ENCODE peak calls at places on chromosomes 1 and 21, in four cellular contexts. One of them, this sample, is unnamed.

GRCh38 chr1:25232866-25233784 is 823 bp upstream of the SYF2 start:
- DNase-seq in IMR-90: peak
- DNase-seq in Karpas-422: peak
- DNase-seq in H9: peak
- DNase-seq in this sample: peak

GRCh38 chr21:18744840-18745239 is 341.3 kb upstream of the TMPRSS15 start:
- DNase-seq in IMR-90: no peak
- DNase-seq in Karpas-422: no peak
- DNase-seq in H9: no peak
- DNase-seq in this sample: no peak

GRCh38 chr1:231383159-231383855 is 38.8 kb downstream of the EGLN1 start:
- DNase-seq in IMR-90: no peak
- DNase-seq in Karpas-422: no peak
- DNase-seq in H9: no peak
- DNase-seq in this sample: no peak

GRCh38 chr1:164735315-164736052 is 176.5 kb downstream of the PBX1 start:
- DNase-seq in IMR-90: peak
- DNase-seq in Karpas-422: no peak
- DNase-seq in H9: no peak
- DNase-seq in this sample: no peak

GRCh38 chr1:4016351-4017130 is 116.5 kb upstream of the C1orf174 start:
- DNase-seq in IMR-90: no peak
- DNase-seq in Karpas-422: peak
- DNase-seq in H9: peak
- DNase-seq in this sample: no peak

GRCh38 chr1:19926296-19927129 is 3.1 kb upstream of the PLA2G2E start:
- DNase-seq in IMR-90: no peak
- DNase-seq in Karpas-422: no peak
- DNase-seq in H9: no peak
- DNase-seq in this sample: no peak

GRCh38 chr1:171251741-171252300 is 3.5 kb downstream of the FMO1 start:
- DNase-seq in IMR-90: peak
- DNase-seq in Karpas-422: no peak
- DNase-seq in H9: no peak
- DNase-seq in this sample: no peak

GRCh38 chr1:43004587-43005459 is 46.2 kb upstream of the SLC2A1 start:
- DNase-seq in IMR-90: no peak
- DNase-seq in Karpas-422: no peak
- DNase-seq in H9: no peak
- DNase-seq in this sample: no peak

GRCh38 chr1:222634180-222635013 is 16.5 kb downstream of the MIA3 start:
- DNase-seq in IMR-90: peak
- DNase-seq in Karpas-422: peak
- DNase-seq in H9: peak
- DNase-seq in this sample: peak

GRCh38 chr1:193087893-193088292 is 17.3 kb downstream of the GLRX2 start:
- DNase-seq in IMR-90: no peak
- DNase-seq in Karpas-422: no peak
- DNase-seq in H9: no peak
- DNase-seq in this sample: no peak

GRCh38 chr1:33382651-33383415 is 48.1 kb downstream of the PHC2 start:
- DNase-seq in IMR-90: no peak
- DNase-seq in Karpas-422: no peak
- DNase-seq in H9: no peak
- DNase-seq in this sample: no peak

GRCh38 chr21:46189959-46190490 is 5.8 kb upstream of the SPATC1L start:
- DNase-seq in IMR-90: no peak
- DNase-seq in Karpas-422: no peak
- DNase-seq in H9: no peak
- DNase-seq in this sample: no peak

GRCh38 chr1:37233606-37234005 is 199.3 kb upstream of the GRIK3 start:
- DNase-seq in IMR-90: no peak
- DNase-seq in Karpas-422: no peak
- DNase-seq in H9: no peak
- DNase-seq in this sample: no peak

GRCh38 chr1:31371560-31371959 is 1.3 kb downstream of the FABP3 start:
- DNase-seq in IMR-90: no peak
- DNase-seq in Karpas-422: no peak
- DNase-seq in H9: no peak
- DNase-seq in this sample: no peak

GRCh38 chr1:206808615-206809014 is 36.3 kb upstream of the IL10 start:
- DNase-seq in IMR-90: peak
- DNase-seq in Karpas-422: peak
- DNase-seq in H9: peak
- DNase-seq in this sample: peak

GRCh38 chr1:13707211-13707610 is 7.2 kb downstream of the PRDM2 start:
- DNase-seq in IMR-90: peak
- DNase-seq in Karpas-422: no peak
- DNase-seq in H9: no peak
- DNase-seq in this sample: no peak

GRCh38 chr1:32221980-32222751 is at the start of the genes EIF3I and TMEM234:
- DNase-seq in IMR-90: peak
- DNase-seq in Karpas-422: peak
- DNase-seq in H9: peak
- DNase-seq in this sample: peak

GRCh38 chr1:23369335-23370013 is at the start of gene ZNF436:
- DNase-seq in IMR-90: peak
- DNase-seq in Karpas-422: peak
- DNase-seq in H9: no peak
- DNase-seq in this sample: peak

GRCh38 chr21:31630062-31630711 is 29.3 kb upstream of the SOD1 start:
- DNase-seq in IMR-90: peak
- DNase-seq in Karpas-422: no peak
- DNase-seq in H9: no peak
- DNase-seq in this sample: no peak

GRCh38 chr1:185207980-185208602 is 51.1 kb downstream of the SWT1 start:
- DNase-seq in IMR-90: peak
- DNase-seq in Karpas-422: no peak
- DNase-seq in H9: no peak
- DNase-seq in this sample: no peak

GRCh38 chr1:195738971-195739650 is 869.1 kb downstream of the KCNT2 start:
- DNase-seq in IMR-90: peak
- DNase-seq in Karpas-422: no peak
- DNase-seq in H9: no peak
- DNase-seq in this sample: no peak

GRCh38 chr1:70911861-70912260 is 135.8 kb downstream of the PTGER3 start:
- DNase-seq in IMR-90: no peak
- DNase-seq in Karpas-422: no peak
- DNase-seq in H9: no peak
- DNase-seq in this sample: no peak

GRCh38 chr1:85581138-85581801 is 709 bp downstream of the CCN1 start:
- DNase-seq in IMR-90: peak
- DNase-seq in Karpas-422: no peak
- DNase-seq in H9: peak
- DNase-seq in this sample: no peak

GRCh38 chr1:116493484-116494350 is 77.1 kb downstream of the CD58 start:
- DNase-seq in IMR-90: no peak
- DNase-seq in Karpas-422: no peak
- DNase-seq in H9: no peak
- DNase-seq in this sample: no peak

GRCh38 chr1:210646258-210646616 is 317.5 kb downstream of the HHAT start:
- DNase-seq in IMR-90: no peak
- DNase-seq in Karpas-422: no peak
- DNase-seq in H9: no peak
- DNase-seq in this sample: no peak

GRCh38 chr1:166882893-166883292 is 6.8 kb upstream of the TADA1 start:
- DNase-seq in IMR-90: no peak
- DNase-seq in Karpas-422: no peak
- DNase-seq in H9: no peak
- DNase-seq in this sample: no peak

GRCh38 chr1:108012553-108012952 is 47.6 kb upstream of the VAV3 start:
- DNase-seq in IMR-90: no peak
- DNase-seq in Karpas-422: no peak
- DNase-seq in H9: no peak
- DNase-seq in this sample: no peak

GRCh38 chr1:213231795-213232231 is 180.8 kb downstream of the RPS6KC1 start:
- DNase-seq in IMR-90: peak
- DNase-seq in Karpas-422: no peak
- DNase-seq in H9: peak
- DNase-seq in this sample: no peak

GRCh38 chr1:109802901-109803561 is 39.3 kb upstream of the EPS8L3 start:
- DNase-seq in IMR-90: no peak
- DNase-seq in Karpas-422: no peak
- DNase-seq in H9: peak
- DNase-seq in this sample: no peak

GRCh38 chr1:93815738-93816110 is 63.3 kb downstream of the DNTTIP2 start:
- DNase-seq in IMR-90: no peak
- DNase-seq in Karpas-422: no peak
- DNase-seq in H9: no peak
- DNase-seq in this sample: no peak

GRCh38 chr1:25245809-25246599 is 1.2 kb downstream of the RSRP1 start:
- DNase-seq in IMR-90: peak
- DNase-seq in Karpas-422: no peak
- DNase-seq in H9: no peak
- DNase-seq in this sample: no peak

GRCh38 chr1:157411064-157411463 is 141.3 kb downstream of the FCRL5 start:
- DNase-seq in IMR-90: no peak
- DNase-seq in Karpas-422: no peak
- DNase-seq in H9: no peak
- DNase-seq in this sample: no peak

GRCh38 chr1:157409927-157410326 is 142.4 kb downstream of the FCRL5 start:
- DNase-seq in IMR-90: no peak
- DNase-seq in Karpas-422: no peak
- DNase-seq in H9: no peak
- DNase-seq in this sample: no peak

GRCh38 chr1:157410457-157410856 is 141.9 kb downstream of the FCRL5 start:
- DNase-seq in IMR-90: no peak
- DNase-seq in Karpas-422: no peak
- DNase-seq in H9: no peak
- DNase-seq in this sample: no peak

GRCh38 chr1:157412308-157412707 is 140.0 kb downstream of the FCRL5 start:
- DNase-seq in IMR-90: no peak
- DNase-seq in Karpas-422: no peak
- DNase-seq in H9: no peak
- DNase-seq in this sample: no peak

DNA sequence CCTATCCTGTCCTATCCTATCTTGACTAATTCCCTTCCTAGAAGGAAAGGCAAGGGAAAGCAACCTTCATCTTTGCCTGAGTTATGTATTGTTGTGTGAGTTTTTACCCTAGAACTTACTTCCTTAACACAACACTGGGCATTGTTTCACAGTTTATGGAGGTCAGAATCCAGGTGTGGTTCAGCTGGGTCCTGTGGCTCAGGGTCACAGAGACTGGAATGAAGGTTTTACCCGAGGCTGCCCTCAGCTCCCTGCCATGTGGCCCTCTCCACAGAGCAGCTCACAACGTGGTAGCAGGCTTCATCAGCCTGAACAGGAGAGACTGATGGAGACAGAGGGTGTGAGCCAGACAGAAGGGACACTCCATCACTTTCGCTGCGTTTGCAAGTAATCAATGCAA is 140.5 kb downstream of the FCRL5 start:
- DNase-seq in IMR-90: no peak
- DNase-seq in Karpas-422: no peak
- DNase-seq in H9: no peak
- DNase-seq in this sample: no peak
- H3K9ac ChIP-seq in IMR-90: no peak
- H3K9ac ChIP-seq in Karpas-422: no peak
- H3K9ac ChIP-seq in H9: no peak
- H3K9ac ChIP-seq in this sample: no peak

GRCh38 chr1:203447147-203447546 is 28.5 kb upstream of the PRELP start:
- DNase-seq in IMR-90: no peak
- DNase-seq in Karpas-422: no peak
- DNase-seq in H9: no peak
- DNase-seq in this sample: no peak
- H3K27ac ChIP-seq in IMR-90: no peak
- H3K27ac ChIP-seq in Karpas-422: no peak
- H3K27ac ChIP-seq in H9: no peak
- H3K27ac ChIP-seq in this sample: no peak

DNA sequence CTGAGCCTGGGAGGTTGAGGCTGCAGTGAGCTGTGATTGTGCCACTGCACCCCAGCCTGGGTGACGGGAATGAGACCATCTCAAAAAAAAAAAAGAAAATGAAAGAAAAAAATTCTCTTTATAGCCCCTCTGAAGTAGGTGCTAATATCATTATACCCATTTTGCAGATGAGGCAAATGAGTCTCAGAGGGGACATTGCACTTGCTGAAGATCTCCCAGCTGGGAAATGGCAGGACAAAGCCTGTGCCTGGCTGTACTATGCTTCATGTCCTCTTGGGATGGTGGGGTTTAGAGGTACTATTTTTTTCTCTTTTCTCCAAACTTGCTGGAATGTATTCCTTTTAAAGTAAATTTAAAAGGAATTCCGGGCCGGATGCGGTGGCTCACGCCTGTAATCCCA is 1.6 kb downstream of the SMPDL3B start:
- DNase-seq in IMR-90: no peak
- DNase-seq in Karpas-422: no peak
- DNase-seq in H9: no peak
- DNase-seq in this sample: no peak
- H3K9ac ChIP-seq in IMR-90: no peak
- H3K9ac ChIP-seq in Karpas-422: no peak
- H3K9ac ChIP-seq in H9: no peak
- H3K9ac ChIP-seq in this sample: no peak

GRCh38 chr1:5944069-5944847 is 48.0 kb downstream of the NPHP4 start:
- DNase-seq in IMR-90: no peak
- DNase-seq in Karpas-422: no peak
- DNase-seq in H9: peak
- DNase-seq in this sample: no peak
- H3K27ac ChIP-seq in IMR-90: no peak
- H3K27ac ChIP-seq in Karpas-422: no peak
- H3K27ac ChIP-seq in H9: no peak
- H3K27ac ChIP-seq in this sample: no peak

GRCh38 chr1:244760471-244760870 is 75.0 kb upstream of the COX20 start:
- DNase-seq in IMR-90: no peak
- DNase-seq in Karpas-422: no peak
- DNase-seq in H9: peak
- DNase-seq in this sample: no peak

GRCh38 chr1:244762629-244763028 is 72.8 kb upstream of the COX20 start:
- DNase-seq in IMR-90: no peak
- DNase-seq in Karpas-422: no peak
- DNase-seq in H9: no peak
- DNase-seq in this sample: no peak

GRCh38 chr1:244759158-244759557 is 76.3 kb upstream of the COX20 start:
- DNase-seq in IMR-90: no peak
- DNase-seq in Karpas-422: no peak
- DNase-seq in H9: no peak
- DNase-seq in this sample: no peak

GRCh38 chr1:244758700-244759099 is 76.8 kb upstream of the COX20 start:
- DNase-seq in IMR-90: no peak
- DNase-seq in Karpas-422: no peak
- DNase-seq in H9: no peak
- DNase-seq in this sample: no peak

DNA sequence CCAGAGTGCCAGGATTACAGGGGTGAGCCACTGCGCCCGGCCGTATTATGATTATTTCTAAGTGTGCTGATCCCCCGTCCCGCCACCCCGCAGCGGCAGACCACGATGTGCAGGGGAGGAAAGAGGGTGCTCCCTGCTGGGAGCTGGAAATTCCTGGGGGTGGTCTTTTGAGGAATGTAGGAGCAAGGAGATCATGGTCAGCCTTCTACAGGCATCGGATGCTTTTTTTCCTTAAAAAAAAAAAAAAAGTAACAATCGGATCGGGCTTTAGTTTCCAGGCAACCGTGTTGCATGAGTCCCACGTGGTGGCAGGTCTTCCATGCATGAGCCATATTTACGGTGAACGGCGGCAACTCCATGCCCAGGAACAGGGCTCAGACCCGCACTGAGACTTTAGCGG is 74.2 kb upstream of the COX20 start:
- DNase-seq in IMR-90: no peak
- DNase-seq in Karpas-422: no peak
- DNase-seq in H9: no peak
- DNase-seq in this sample: no peak
- H3K9ac ChIP-seq in IMR-90: no peak
- H3K9ac ChIP-seq in Karpas-422: no peak
- H3K9ac ChIP-seq in H9: no peak
- H3K9ac ChIP-seq in this sample: no peak